ENCODE peak calls at places on chromosomes 6 and 20, in six cellular contexts. One of them, this sample, is unnamed.

GRCh38 chr6:133551847-133552331 is 310.7 kb downstream of the EYA4 start:
- DNase-seq in upper lobe of left lung: no peak
- DNase-seq in uterus: peak
- DNase-seq in stomach: no peak
- DNase-seq in cardiac muscle cell: peak
- DNase-seq in H1: no peak
- DNase-seq in this sample: peak

GRCh38 chr6:47041741-47042140 is 391 bp downstream of the ADGRF1 start:
- DNase-seq in uterus: no peak
- DNase-seq in H1: no peak
- DNase-seq in upper lobe of left lung: no peak
- DNase-seq in stomach: no peak
- DNase-seq in cardiac muscle cell: no peak
- DNase-seq in this sample: no peak

GRCh38 chr6:11766589-11767450 is 11.8 kb downstream of the ADTRP start:
- DNase-seq in uterus: no peak
- DNase-seq in upper lobe of left lung: no peak
- DNase-seq in cardiac muscle cell: no peak
- DNase-seq in stomach: no peak
- DNase-seq in H1: no peak
- DNase-seq in this sample: peak

GRCh38 chr20:4951299-4951698 is 50.0 kb downstream of the SLC23A2 start:
- DNase-seq in cardiac muscle cell: no peak
- DNase-seq in H1: no peak
- DNase-seq in uterus: peak
- DNase-seq in upper lobe of left lung: no peak
- DNase-seq in stomach: no peak
- DNase-seq in this sample: no peak

GRCh38 chr20:2032168-2032567 is 38.3 kb upstream of the PDYN start:
- DNase-seq in stomach: no peak
- DNase-seq in cardiac muscle cell: no peak
- DNase-seq in upper lobe of left lung: no peak
- DNase-seq in H1: no peak
- DNase-seq in uterus: no peak
- DNase-seq in this sample: no peak

GRCh38 chr6:8627085-8627861 is 191.9 kb upstream of the SLC35B3 start:
- DNase-seq in stomach: no peak
- DNase-seq in uterus: no peak
- DNase-seq in upper lobe of left lung: no peak
- DNase-seq in H1: no peak
- DNase-seq in cardiac muscle cell: no peak
- DNase-seq in this sample: no peak

GRCh38 chr6:105445461-105445860 is 42.6 kb upstream of the PREP start:
- DNase-seq in H1: no peak
- DNase-seq in upper lobe of left lung: no peak
- DNase-seq in uterus: no peak
- DNase-seq in cardiac muscle cell: no peak
- DNase-seq in stomach: no peak
- DNase-seq in this sample: no peak

GRCh38 chr6:126063512-126064146 is 77.3 kb downstream of the TRMT11 start:
- DNase-seq in stomach: no peak
- DNase-seq in uterus: no peak
- DNase-seq in cardiac muscle cell: no peak
- DNase-seq in upper lobe of left lung: no peak
- DNase-seq in H1: peak
- DNase-seq in this sample: no peak

GRCh38 chr6:1227935-1228753 is 83.8 kb upstream of the FOXQ1 start:
- DNase-seq in H1: no peak
- DNase-seq in upper lobe of left lung: peak
- DNase-seq in uterus: no peak
- DNase-seq in cardiac muscle cell: no peak
- DNase-seq in stomach: peak
- DNase-seq in this sample: no peak

GRCh38 chr20:45450097-45450818 is 19.3 kb upstream of the WFDC2 start:
- DNase-seq in cardiac muscle cell: peak
- DNase-seq in stomach: no peak
- DNase-seq in H1: no peak
- DNase-seq in uterus: no peak
- DNase-seq in upper lobe of left lung: no peak
- DNase-seq in this sample: no peak

GRCh38 chr20:63483834-63484233 is 11.4 kb upstream of the KCNQ2 start:
- DNase-seq in H1: no peak
- DNase-seq in upper lobe of left lung: peak
- DNase-seq in uterus: no peak
- DNase-seq in stomach: no peak
- DNase-seq in cardiac muscle cell: peak
- DNase-seq in this sample: no peak

GRCh38 chr6:114007451-114007953 is 36.6 kb upstream of the HDAC2 start:
- DNase-seq in uterus: no peak
- DNase-seq in cardiac muscle cell: no peak
- DNase-seq in H1: no peak
- DNase-seq in upper lobe of left lung: no peak
- DNase-seq in stomach: no peak
- DNase-seq in this sample: no peak

DNA sequence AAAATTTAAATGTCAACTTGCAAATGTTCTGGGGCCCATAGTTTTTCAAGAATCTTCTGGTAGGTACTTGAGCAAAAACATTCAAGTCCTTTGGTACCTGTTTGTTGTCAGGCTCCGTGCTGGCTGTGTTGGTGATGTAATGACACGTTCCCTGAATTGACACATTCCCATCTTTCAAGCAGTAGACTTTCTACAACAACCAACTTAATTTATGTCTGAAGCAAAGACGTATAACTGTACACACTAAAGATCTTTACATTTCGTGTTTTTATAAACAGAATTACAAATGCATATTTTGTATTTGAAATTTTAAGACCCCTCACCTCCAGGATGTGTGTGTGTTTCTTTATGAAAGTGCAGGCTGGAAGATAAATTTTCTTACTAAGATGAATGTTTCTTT is 49.6 kb downstream of the NCOA3 start:
- DNase-seq in stomach: no peak
- DNase-seq in uterus: no peak
- DNase-seq in upper lobe of left lung: no peak
- DNase-seq in cardiac muscle cell: no peak
- DNase-seq in H1: no peak
- DNase-seq in this sample: no peak
- TF ChIP-seq CTCF in stomach: no peak
- TF ChIP-seq CTCF in uterus: no peak
- TF ChIP-seq CTCF in upper lobe of left lung: no peak
- TF ChIP-seq CTCF in cardiac muscle cell: no peak
- TF ChIP-seq CTCF in H1: no peak
- TF ChIP-seq CTCF in this sample: no peak

GRCh38 chr6:41707565-41708200 is 27.7 kb downstream of the TFEB start:
- DNase-seq in stomach: no peak
- DNase-seq in H1: no peak
- DNase-seq in upper lobe of left lung: no peak
- DNase-seq in uterus: no peak
- DNase-seq in cardiac muscle cell: no peak
- DNase-seq in this sample: no peak
- H3K4me3 ChIP-seq in stomach: no peak
- H3K4me3 ChIP-seq in H1: no peak
- H3K4me3 ChIP-seq in upper lobe of left lung: no peak
- H3K4me3 ChIP-seq in uterus: no peak
- H3K4me3 ChIP-seq in cardiac muscle cell: no peak
- H3K4me3 ChIP-seq in this sample: no peak

DNA sequence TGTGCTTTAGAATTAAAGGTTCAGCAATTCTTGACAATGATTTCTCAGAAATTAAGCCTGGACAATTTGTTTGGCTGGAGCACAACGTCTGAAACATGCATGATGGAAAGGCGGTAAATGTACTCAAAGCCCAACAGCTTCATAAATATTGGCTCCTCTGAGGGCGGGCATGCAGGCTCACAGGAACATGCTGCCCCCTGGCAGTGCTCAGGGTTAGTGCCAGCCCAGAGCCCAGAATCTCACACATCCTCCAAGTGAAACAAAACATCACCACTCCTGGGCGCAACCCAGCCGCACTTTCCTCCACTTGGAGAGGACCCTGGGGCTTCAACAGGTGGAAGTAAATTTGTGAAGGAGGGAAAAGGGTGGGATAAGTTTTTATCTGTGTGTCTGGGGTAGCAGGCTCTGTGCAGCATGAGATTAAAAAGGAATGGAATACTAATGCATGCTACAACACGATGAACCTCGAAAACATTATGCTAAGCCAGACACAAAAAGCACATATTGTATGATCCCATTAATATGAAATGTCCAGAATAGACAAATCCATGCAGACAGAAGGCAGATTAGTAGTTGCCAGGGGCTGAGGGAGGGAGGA is 54.1 kb upstream of the PTPRT start:
- DNase-seq in H1: no peak
- DNase-seq in stomach: no peak
- DNase-seq in uterus: no peak
- DNase-seq in upper lobe of left lung: no peak
- DNase-seq in cardiac muscle cell: peak
- DNase-seq in this sample: no peak
- TF ChIP-seq CTCF in H1: peak
- TF ChIP-seq CTCF in stomach: no peak
- TF ChIP-seq CTCF in uterus: no peak
- TF ChIP-seq CTCF in upper lobe of left lung: no peak
- TF ChIP-seq CTCF in cardiac muscle cell: peak
- TF ChIP-seq CTCF in this sample: peak

GRCh38 chr20:50295762-50296449 is 105.3 kb downstream of the CEBPB start:
- DNase-seq in uterus: no peak
- DNase-seq in H1: no peak
- DNase-seq in stomach: peak
- DNase-seq in cardiac muscle cell: no peak
- DNase-seq in upper lobe of left lung: peak
- DNase-seq in this sample: no peak

GRCh38 chr20:50297498-50298348 is 107.1 kb downstream of the CEBPB start:
- DNase-seq in H1: no peak
- DNase-seq in stomach: no peak
- DNase-seq in uterus: no peak
- DNase-seq in cardiac muscle cell: no peak
- DNase-seq in upper lobe of left lung: no peak
- DNase-seq in this sample: no peak

GRCh38 chr20:50298554-50299324 is 108.1 kb downstream of the CEBPB start:
- DNase-seq in upper lobe of left lung: no peak
- DNase-seq in H1: no peak
- DNase-seq in uterus: no peak
- DNase-seq in cardiac muscle cell: no peak
- DNase-seq in stomach: no peak
- DNase-seq in this sample: no peak

GRCh38 chr20:50295345-50295744 is 104.7 kb downstream of the CEBPB start:
- DNase-seq in stomach: no peak
- DNase-seq in cardiac muscle cell: no peak
- DNase-seq in uterus: no peak
- DNase-seq in H1: no peak
- DNase-seq in upper lobe of left lung: no peak
- DNase-seq in this sample: no peak

DNA sequence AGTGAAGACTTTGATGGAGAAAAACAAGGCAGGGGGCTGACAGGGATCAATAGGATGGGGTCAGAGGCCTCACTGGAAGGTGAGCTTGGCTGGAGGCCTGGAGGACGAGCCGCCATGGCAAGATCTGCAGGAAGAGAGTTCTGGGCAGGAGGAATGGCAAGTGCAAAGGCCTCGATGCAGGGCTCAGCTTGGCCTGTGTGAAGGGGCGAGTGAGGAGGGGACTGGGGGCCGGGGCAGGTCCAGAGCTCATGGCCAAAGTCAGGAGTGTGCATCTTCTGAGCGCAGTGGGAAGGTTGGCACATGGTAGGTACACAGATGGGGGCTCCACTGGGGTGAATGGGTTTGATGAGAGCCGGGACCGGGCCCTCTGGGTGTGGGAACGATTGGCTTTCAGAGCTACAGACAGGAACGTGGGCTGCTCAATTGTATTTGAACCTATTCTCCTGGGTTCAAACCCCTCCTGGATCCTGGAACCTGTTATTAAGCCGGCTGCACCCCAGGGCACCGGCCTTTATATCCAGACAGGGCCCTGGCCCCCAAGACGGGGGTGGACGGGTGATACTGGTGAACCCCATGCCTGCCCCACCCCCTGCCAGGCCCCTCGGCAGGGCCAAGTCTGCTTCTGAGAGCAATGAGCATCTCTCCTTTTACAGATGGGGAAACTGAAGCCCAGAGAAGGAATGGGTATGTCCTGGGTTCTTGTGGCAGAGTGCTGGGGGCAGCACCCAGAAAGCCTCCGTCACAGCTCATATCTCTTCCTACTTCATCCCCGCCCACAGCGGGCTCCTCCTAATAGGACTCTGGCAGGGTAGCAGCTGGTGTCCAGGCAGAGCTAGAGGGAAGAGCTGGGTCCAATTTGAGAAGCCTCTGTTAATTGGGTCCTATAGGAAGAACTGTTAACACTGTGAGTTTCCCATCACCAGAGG is 106.1 kb downstream of the CEBPB start:
- DNase-seq in H1: no peak
- DNase-seq in upper lobe of left lung: no peak
- DNase-seq in cardiac muscle cell: no peak
- DNase-seq in uterus: peak
- DNase-seq in stomach: no peak
- DNase-seq in this sample: no peak
- H3K4me3 ChIP-seq in H1: no peak
- H3K4me3 ChIP-seq in upper lobe of left lung: no peak
- H3K4me3 ChIP-seq in cardiac muscle cell: no peak
- H3K4me3 ChIP-seq in uterus: no peak
- H3K4me3 ChIP-seq in stomach: no peak
- H3K4me3 ChIP-seq in this sample: no peak

GRCh38 chr20:21147593-21147992 is 21.7 kb downstream of the KIZ start:
- DNase-seq in cardiac muscle cell: no peak
- DNase-seq in stomach: no peak
- DNase-seq in upper lobe of left lung: no peak
- DNase-seq in uterus: no peak
- DNase-seq in H1: no peak
- DNase-seq in this sample: no peak

GRCh38 chr20:21154692-21155091 is 28.8 kb downstream of the KIZ start:
- DNase-seq in upper lobe of left lung: no peak
- DNase-seq in uterus: no peak
- DNase-seq in H1: no peak
- DNase-seq in stomach: no peak
- DNase-seq in cardiac muscle cell: no peak
- DNase-seq in this sample: no peak

GRCh38 chr20:21149344-21149743 is 23.5 kb downstream of the KIZ start:
- DNase-seq in stomach: no peak
- DNase-seq in upper lobe of left lung: no peak
- DNase-seq in uterus: no peak
- DNase-seq in cardiac muscle cell: no peak
- DNase-seq in H1: no peak
- DNase-seq in this sample: no peak

GRCh38 chr20:21155268-21155667 is 29.4 kb downstream of the KIZ start:
- DNase-seq in upper lobe of left lung: no peak
- DNase-seq in cardiac muscle cell: no peak
- DNase-seq in H1: no peak
- DNase-seq in stomach: no peak
- DNase-seq in uterus: no peak
- DNase-seq in this sample: no peak

GRCh38 chr20:21151791-21152190 is 25.9 kb downstream of the KIZ start:
- DNase-seq in cardiac muscle cell: no peak
- DNase-seq in stomach: no peak
- DNase-seq in upper lobe of left lung: no peak
- DNase-seq in uterus: no peak
- DNase-seq in H1: no peak
- DNase-seq in this sample: no peak
- TF ChIP-seq CTCF in cardiac muscle cell: no peak
- TF ChIP-seq CTCF in stomach: no peak
- TF ChIP-seq CTCF in upper lobe of left lung: no peak
- TF ChIP-seq CTCF in uterus: no peak
- TF ChIP-seq CTCF in H1: no peak
- TF ChIP-seq CTCF in this sample: no peak